ENCODE peak calls at places on chromosome 2, in five cellular contexts. W is K562, N is GM12878, L is H1, D is HepG2. E is an unnamed sample.

GRCh38 chr2:222844323-222844722 is 16.5 kb upstream of the ACSL3 start:
- DNase-seq in W (peak), N (no peak), L (no peak), D (no peak), E (peak)

GRCh38 chr2:37653805-37654378 is 17.6 kb downstream of the CDC42EP3 start:
- DNase-seq in W (no peak), N (peak), L (no peak), D (no peak), E (no peak)

GRCh38 chr2:175054340-175054739 is 49.2 kb upstream of the CHN1 start:
- DNase-seq in W (no peak), N (no peak), L (no peak), D (no peak), E (no peak)

GRCh38 chr2:2501454-2502108 is 170.5 kb upstream of the MYT1L start:
- DNase-seq in W (no peak), N (no peak), L (no peak), D (peak), E (no peak)

GRCh38 chr2:106158871-106159270 is 35.2 kb downstream of the UXS1 start:
- DNase-seq in W (no peak), N (no peak), L (no peak), D (no peak), E (no peak)

GRCh38 chr2:176131617-176132396 is 2.3 kb downstream of the HOXD8 start:
- DNase-seq in W (no peak), N (no peak), L (no peak), D (no peak), E (no peak)

GRCh38 chr2:219912530-219912929 is 285.1 kb downstream of the SLC4A3 start:
- DNase-seq in W (no peak), N (no peak), L (no peak), D (no peak), E (no peak)

GRCh38 chr2:235494716-235495372 is 1.0 kb downstream of the AGAP1 start:
- DNase-seq in W (peak), N (no peak), L (peak), D (no peak), E (no peak)

GRCh38 chr2:29420999-29421856 is 306.0 kb downstream of the CLIP4 start:
- DNase-seq in W (no peak), N (no peak), L (no peak), D (no peak), E (no peak)

GRCh38 chr2:124753842-124754241 is 728.8 kb downstream of the CNTNAP5 start:
- DNase-seq in W (no peak), N (no peak), L (no peak), D (peak), E (no peak)

GRCh38 chr2:196758474-196759377 is 40.8 kb downstream of the GTF3C3 start:
- DNase-seq in W (no peak), N (no peak), L (no peak), D (no peak), E (no peak)

GRCh38 chr2:163407296-163407695 is 328.5 kb downstream of the FIGN start:
- DNase-seq in W (no peak), N (no peak), L (no peak), D (no peak), E (no peak)

GRCh38 chr2:55807900-55808299 is 114.3 kb upstream of the PNPT1 start:
- DNase-seq in W (no peak), N (no peak), L (no peak), D (no peak), E (no peak)

GRCh38 chr2:107585851-107586250 is 240.8 kb upstream of the RGPD4 start:
- DNase-seq in W (no peak), N (no peak), L (no peak), D (no peak), E (no peak)

GRCh38 chr2:38264649-38265322 is 112.3 kb downstream of the ATL2 start:
- DNase-seq in W (no peak), N (no peak), L (no peak), D (no peak), E (no peak)

GRCh38 chr2:176668879-176669395 is 399.7 kb downstream of the MTX2 start:
- DNase-seq in W (no peak), N (no peak), L (no peak), D (no peak), E (no peak)

GRCh38 chr2:222709191-222709891 is 37.9 kb downstream of the MOGAT1 start:
- DNase-seq in W (peak), N (no peak), L (peak), D (peak), E (peak)

GRCh38 chr2:222452422-222452950 is 28.1 kb downstream of the SGPP2 start:
- DNase-seq in W (no peak), N (no peak), L (no peak), D (no peak), E (no peak)

GRCh38 chr2:148173168-148173567 is 152.3 kb downstream of the MBD5 start:
- DNase-seq in W (no peak), N (no peak), L (no peak), D (no peak), E (no peak)

GRCh38 chr2:68319397-68320117 is at the start of gene CNRIP1:
- DNase-seq in W (peak), N (no peak), L (peak), D (no peak), E (no peak)

GRCh38 chr2:45709137-45709536 is 57.7 kb downstream of the PRKCE start:
- DNase-seq in W (no peak), N (no peak), L (no peak), D (no peak), E (no peak)

GRCh38 chr2:234950730-234951385 is 959 bp upstream of the SH3BP4 start:
- DNase-seq in W (no peak), N (no peak), L (no peak), D (no peak), E (no peak)

GRCh38 chr2:118122768-118123335 is 34.6 kb downstream of the INSIG2 start:
- DNase-seq in W (no peak), N (peak), L (no peak), D (no peak), E (peak)

GRCh38 chr2:527581-527980 is 149.6 kb downstream of the TMEM18 start:
- DNase-seq in W (no peak), N (no peak), L (peak), D (no peak), E (no peak)

GRCh38 chr2:26540977-26541376 is 63.1 kb upstream of the OTOF start:
- DNase-seq in W (no peak), N (no peak), L (no peak), D (no peak), E (no peak)

GRCh38 chr2:23250371-23250770 is 134.6 kb upstream of the KLHL29 start:
- DNase-seq in W (no peak), N (no peak), L (no peak), D (no peak), E (no peak)

GRCh38 chr2:8378016-8378810 is 303.6 kb upstream of the ID2 start:
- DNase-seq in W (no peak), N (peak), L (no peak), D (peak), E (no peak)

DNA sequence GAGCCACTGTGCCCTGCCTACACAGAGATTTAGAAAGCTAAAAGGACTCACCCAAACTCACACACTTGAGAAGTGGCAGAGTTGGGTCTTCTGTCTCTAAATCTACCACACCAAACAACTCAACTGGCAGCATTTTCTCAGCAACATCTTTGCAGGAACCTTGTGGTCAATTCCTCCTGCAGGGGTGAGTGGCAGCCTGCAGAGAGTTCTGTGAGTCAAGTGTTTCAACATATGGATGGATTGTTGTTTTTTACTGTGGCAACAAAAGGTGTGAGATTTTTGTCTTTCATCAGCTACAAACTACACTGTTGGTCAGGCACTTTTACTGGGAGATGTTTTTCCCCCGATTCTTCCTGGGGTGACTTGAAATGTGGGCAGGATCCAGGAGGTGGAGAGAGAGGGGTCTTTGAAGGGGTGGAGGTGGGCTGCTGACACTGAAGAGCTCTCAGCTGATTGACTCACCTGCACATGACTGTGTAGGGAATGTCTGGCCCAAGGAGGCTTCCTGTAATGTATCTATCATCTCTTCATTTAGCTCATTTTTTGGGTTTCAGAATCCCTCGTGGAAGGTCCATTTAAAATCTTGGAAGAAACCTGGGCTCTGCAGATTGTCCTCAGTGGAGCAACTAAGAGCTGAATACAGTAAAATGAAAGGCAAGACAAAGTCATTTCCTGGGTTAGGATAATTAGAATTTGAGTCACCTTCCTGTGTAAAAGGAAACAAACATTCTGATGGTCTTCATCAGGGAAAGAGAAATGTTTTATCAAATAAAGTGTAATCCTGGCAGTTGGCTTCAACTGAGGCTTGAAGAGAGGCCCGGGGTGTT is 98.6 kb downstream of the MSH2 start:
- DNase-seq in W (no peak), N (no peak), L (no peak), D (no peak), E (no peak)
- TF ChIP-seq SP1 in W (no peak), N (no peak), L (no peak), D (no peak), E (no peak)

GRCh38 chr2:150264442-150264841 is 223.0 kb downstream of the RND3 start:
- DNase-seq in W (no peak), N (no peak), L (no peak), D (no peak), E (no peak)
- TF ChIP-seq POLR2AphosphoS5 in W (no peak), N (no peak), L (no peak), D (no peak), E (no peak)

GRCh38 chr2:168327328-168327727 is 79.9 kb upstream of the STK39 start:
- DNase-seq in W (no peak), N (no peak), L (no peak), D (no peak), E (no peak)

GRCh38 chr2:168328421-168328820 is 81.0 kb upstream of the STK39 start:
- DNase-seq in W (no peak), N (no peak), L (no peak), D (peak), E (no peak)

GRCh38 chr2:168326578-168326977 is 79.2 kb upstream of the STK39 start:
- DNase-seq in W (no peak), N (no peak), L (no peak), D (peak), E (no peak)

DNA sequence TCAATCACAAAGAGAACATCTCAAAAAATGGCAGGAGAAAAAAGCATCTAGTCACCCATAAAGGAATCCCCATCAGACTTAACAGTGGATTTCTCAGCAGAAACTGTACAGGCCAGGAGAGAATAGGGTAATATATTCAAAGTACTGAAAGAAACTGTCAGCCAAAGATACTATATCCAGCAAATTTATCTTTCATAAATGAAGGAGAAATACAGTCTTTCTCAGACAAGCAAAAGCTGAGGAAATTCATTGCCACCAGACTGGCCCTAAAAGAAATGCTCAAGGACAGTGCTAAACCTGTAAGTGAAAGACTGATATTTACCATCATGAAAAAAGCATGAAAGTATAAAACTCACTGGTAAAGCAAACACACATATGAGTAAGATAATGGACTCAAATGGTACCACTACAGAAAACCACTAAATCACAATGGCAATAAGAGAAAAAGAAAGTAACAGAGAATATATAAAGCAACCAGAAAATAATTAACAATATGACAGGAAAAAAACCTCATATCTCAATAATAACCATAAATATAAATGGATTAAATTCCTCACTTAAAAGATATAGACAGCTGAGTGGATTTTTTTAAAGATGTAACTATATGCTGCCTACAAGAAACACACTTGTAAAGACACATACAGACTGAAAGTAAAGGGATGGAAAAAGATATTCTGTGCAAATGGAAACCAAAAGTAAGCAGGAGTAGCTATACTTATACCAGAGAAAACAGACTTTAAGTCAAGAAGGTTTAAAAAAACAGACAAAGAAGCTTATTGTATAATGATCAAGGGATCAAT is 83.4 kb upstream of the STK39 start:
- DNase-seq in W (no peak), N (no peak), L (no peak), D (no peak), E (no peak)
- TF ChIP-seq SP1 in W (no peak), N (no peak), L (no peak), D (no peak), E (no peak)

GRCh38 chr2:119598576-119598975 is 54.3 kb downstream of the CFAP221 start:
- DNase-seq in W (no peak), N (no peak), L (no peak), D (no peak), E (no peak)
- TF ChIP-seq POLR2AphosphoS5 in W (no peak), N (no peak), L (no peak), D (no peak), E (no peak)

GRCh38 chr2:120278901-120279300 is 26.2 kb downstream of the RALB start:
- DNase-seq in W (no peak), N (no peak), L (no peak), D (no peak), E (no peak)
- TF ChIP-seq SP1 in W (no peak), N (no peak), L (no peak), D (no peak), E (no peak)

GRCh38 chr2:159227467-159227866 is 59.0 kb downstream of the WDSUB1 start:
- DNase-seq in W (no peak), N (no peak), L (no peak), D (no peak), E (no peak)
- TF ChIP-seq POLR2AphosphoS5 in W (no peak), N (no peak), L (no peak), D (no peak), E (no peak)

DNA sequence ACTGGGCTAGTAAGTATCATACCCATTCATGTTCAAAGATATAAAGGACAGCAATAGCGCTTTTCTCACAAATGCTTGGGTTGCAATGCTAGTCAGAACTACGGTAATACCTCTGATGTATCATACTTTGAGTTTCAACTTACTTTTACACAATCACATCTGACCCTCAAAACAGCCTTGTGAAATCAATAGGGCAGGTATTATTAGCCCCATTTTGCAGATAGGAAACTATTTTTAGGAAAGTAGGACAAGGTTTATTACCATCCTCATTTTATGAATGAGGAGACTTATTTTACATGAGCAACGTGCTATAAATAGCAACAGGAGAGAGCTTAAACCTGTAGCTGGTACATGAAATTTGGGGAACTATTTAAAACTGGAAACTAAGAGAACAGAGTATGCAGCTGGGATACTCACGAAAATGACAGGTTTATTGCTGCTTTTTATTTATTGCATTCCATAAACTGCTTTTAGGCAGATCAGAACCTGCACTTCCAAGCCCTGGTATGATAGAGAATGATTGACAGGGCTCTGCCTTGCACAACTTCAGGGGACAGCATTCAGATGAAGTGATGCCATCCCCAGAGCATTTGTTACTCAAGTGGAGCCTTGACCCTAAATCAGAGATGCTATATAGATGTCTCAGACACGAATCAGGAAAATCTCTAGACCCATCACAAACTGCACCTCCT is 42.4 kb upstream of the PPM1B start:
- DNase-seq in W (no peak), N (no peak), L (no peak), D (no peak), E (no peak)
- TF ChIP-seq SP1 in W (no peak), N (no peak), L (no peak), D (no peak), E (no peak)

DNA sequence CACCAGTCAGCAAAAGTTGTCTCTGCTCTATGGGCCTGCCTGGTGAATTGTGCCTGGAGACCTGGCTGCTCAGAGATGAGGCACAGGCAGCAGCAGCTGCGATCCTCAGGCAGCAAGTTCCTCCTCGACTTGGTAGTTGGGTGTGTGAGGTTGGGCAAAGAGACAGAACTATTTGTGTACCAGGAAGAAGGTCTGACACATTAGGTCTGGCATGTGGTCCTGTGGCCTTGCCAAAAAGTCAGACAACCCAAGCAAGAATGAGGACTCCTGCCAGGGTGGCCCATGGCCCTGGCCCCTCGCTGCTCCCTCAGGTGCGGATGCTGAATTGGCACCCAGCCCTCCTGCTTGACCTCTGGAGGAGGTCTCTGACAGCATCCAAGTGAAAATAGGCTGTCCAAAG is 192.7 kb downstream of the DYSF start:
- DNase-seq in W (no peak), N (no peak), L (no peak), D (no peak), E (no peak)
- TF ChIP-seq POLR2AphosphoS5 in W (no peak), N (no peak), L (no peak), D (no peak), E (no peak)

DNA sequence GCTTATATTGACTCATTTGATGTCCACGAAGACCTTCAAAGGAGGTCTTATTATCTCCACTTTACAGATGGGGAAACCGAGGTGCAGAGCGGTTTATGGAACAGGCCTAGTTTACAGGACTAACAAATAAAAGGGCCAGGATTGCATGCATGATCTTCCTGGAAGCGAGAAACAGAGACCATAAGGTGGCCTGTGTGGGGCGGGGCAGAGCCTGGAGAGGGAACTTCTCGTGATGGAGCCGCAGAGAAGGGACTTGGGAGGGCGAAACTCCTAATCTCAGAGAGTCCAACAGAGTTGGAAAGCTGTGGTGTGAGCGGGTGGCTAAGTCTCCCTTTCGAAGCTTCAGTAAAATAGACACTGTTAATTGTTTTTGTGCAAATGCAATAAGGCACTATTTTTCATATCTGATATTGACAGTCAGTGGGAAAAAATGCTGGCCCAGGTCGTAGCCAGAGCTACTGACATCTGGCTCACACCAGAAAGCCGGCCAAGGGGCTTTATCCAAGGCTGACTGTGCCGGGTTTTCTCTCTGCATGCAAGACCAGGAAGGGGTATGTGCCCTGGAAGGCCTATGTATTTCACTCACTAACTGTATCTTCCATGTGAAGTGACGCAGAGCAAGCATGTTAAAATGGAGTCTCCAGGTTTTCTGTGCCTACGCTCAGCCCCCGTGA is 4.5 kb downstream of the INPP5D start:
- DNase-seq in W (no peak), N (no peak), L (no peak), D (no peak), E (no peak)
- TF ChIP-seq SP1 in W (no peak), N (no peak), L (no peak), D (no peak), E (no peak)